ENCODE peak calls at places on chromosomes 12 and 14, in six cellular contexts. N is stomach, V is heart left ventricle, K is A549, H is Peyer's patch, I is ovary. A is an unnamed sample. For H3K4me1, the result is how much of the 10 kb centered on the place peaks cover.

GRCh38 chr14:52852810-52853521 is 61.6 kb upstream of the GNPNAT1 start:
- DNase-seq in N (no peak), V (no peak), K (no peak), H (no peak), I (no peak), A (no peak)

GRCh38 chr12:98344630-98345029 is 170.8 kb upstream of the TMPO start:
- DNase-seq in N (no peak), V (no peak), K (no peak), H (no peak), I (no peak), A (no peak)

GRCh38 chr12:100026241-100026640 is 41.5 kb upstream of the ANKS1B start:
- DNase-seq in N (no peak), V (no peak), K (no peak), H (no peak), I (no peak), A (no peak)

GRCh38 chr12:6358886-6359285 is 16.5 kb downstream of the SCNN1A start:
- DNase-seq in N (no peak), V (no peak), K (no peak), H (no peak), I (no peak), A (no peak)

GRCh38 chr14:74582910-74583581 is 29.0 kb downstream of the LTBP2 start:
- DNase-seq in N (peak), V (peak), K (no peak), H (no peak), I (peak), A (peak)

GRCh38 chr12:6792522-6793201 is 3.3 kb downstream of the CD4 start:
- DNase-seq in N (no peak), V (peak), K (no peak), H (no peak), I (no peak), A (peak)

GRCh38 chr12:64103821-64104220 is 118.3 kb downstream of the KICS2 start:
- DNase-seq in N (no peak), V (no peak), K (no peak), H (no peak), I (no peak), A (no peak)

GRCh38 chr12:76085159-76085868 is 829 bp upstream of the NAP1L1 start:
- DNase-seq in N (no peak), V (no peak), K (no peak), H (peak), I (no peak), A (no peak)

GRCh38 chr14:93086441-93087055 is 29.2 kb downstream of the ITPK1 start:
- DNase-seq in N (no peak), V (peak), K (no peak), H (no peak), I (no peak), A (no peak)

GRCh38 chr12:106883421-106883820 is 72.3 kb upstream of the TMEM263 start:
- DNase-seq in N (no peak), V (no peak), K (no peak), H (no peak), I (no peak), A (no peak)

GRCh38 chr12:28121433-28121832 is 68.8 kb upstream of the CCDC91 start:
- DNase-seq in N (no peak), V (no peak), K (no peak), H (no peak), I (no peak), A (no peak)

GRCh38 chr12:13135336-13136178 is 32.1 kb upstream of the GSG1 start:
- DNase-seq in N (peak), V (no peak), K (no peak), H (no peak), I (peak), A (peak)

GRCh38 chr12:85179680-85180300 is 100.2 kb upstream of the ALX1 start:
- DNase-seq in N (no peak), V (no peak), K (no peak), H (no peak), I (no peak), A (no peak)

GRCh38 chr14:75577090-75577489 is 1.3 kb upstream of the FLVCR2 start:
- DNase-seq in N (no peak), V (no peak), K (no peak), H (no peak), I (no peak), A (no peak)

GRCh38 chr12:83634726-83635267 is 948.1 kb downstream of the TMTC2 start:
- DNase-seq in N (no peak), V (no peak), K (no peak), H (no peak), I (no peak), A (no peak)

GRCh38 chr12:107091989-107092641 is 1.2 kb downstream of the CRY1 start:
- DNase-seq in N (no peak), V (no peak), K (peak), H (no peak), I (no peak), A (no peak)

GRCh38 chr12:2397356-2398045 is 344.7 kb downstream of the CACNA1C start:
- DNase-seq in N (no peak), V (peak), K (no peak), H (no peak), I (no peak), A (no peak)

GRCh38 chr14:90534091-90534837 is 137.4 kb downstream of the CALM1 start:
- DNase-seq in N (no peak), V (no peak), K (no peak), H (no peak), I (peak), A (no peak)

GRCh38 chr14:101077511-101078074 is 174.1 kb upstream of the RTL1 start:
- DNase-seq in N (peak), V (no peak), K (no peak), H (no peak), I (peak), A (peak)

GRCh38 chr14:72599579-72600470 is 294.1 kb downstream of the DPF3 start:
- DNase-seq in N (no peak), V (no peak), K (no peak), H (no peak), I (no peak), A (no peak)

GRCh38 chr14:78029471-78030372 is 140.5 kb upstream of the NRXN3 start:
- DNase-seq in N (no peak), V (no peak), K (no peak), H (no peak), I (no peak), A (no peak)

GRCh38 chr14:88154321-88154720 is 149.4 kb downstream of the GPR65 start:
- DNase-seq in N (no peak), V (no peak), K (no peak), H (no peak), I (no peak), A (no peak)

GRCh38 chr12:57604454-57605307 is at the start of gene DTX3:
- DNase-seq in N (no peak), V (peak), K (peak), H (peak), I (peak), A (peak)

GRCh38 chr14:50335389-50335788 is 23.3 kb downstream of the DMAC2L start:
- DNase-seq in N (no peak), V (peak), K (no peak), H (no peak), I (peak), A (no peak)

GRCh38 chr14:61178226-61179060 is 102.7 kb downstream of the TMEM30B start:
- DNase-seq in N (no peak), V (no peak), K (peak), H (no peak), I (no peak), A (no peak)

GRCh38 chr14:73576391-73576790 is 7.4 kb downstream of the ACOT2 start:
- DNase-seq in N (no peak), V (no peak), K (no peak), H (no peak), I (no peak), A (no peak)

GRCh38 chr14:63918411-63918810 is 65.6 kb downstream of the SYNE2 start:
- DNase-seq in N (no peak), V (no peak), K (no peak), H (no peak), I (no peak), A (no peak)

GRCh38 chr12:86376052-86376451 is 119.9 kb upstream of the MGAT4C start:
- DNase-seq in N (no peak), V (peak), K (no peak), H (no peak), I (no peak), A (no peak)

GRCh38 chr14:60093088-60093487 is 1.4 kb downstream of the PCNX4 start:
- DNase-seq in N (no peak), V (no peak), K (no peak), H (no peak), I (no peak), A (no peak)
- H3K27ac ChIP-seq in N (peak), V (peak), K (peak), H (peak), I (peak), A (peak)

GRCh38 chr14:104688755-104689619 is at the start of gene INF2:
- DNase-seq in N (peak), V (peak), K (peak), H (peak), I (peak), A (peak)
- H3K4me1 ChIP-seq in N (half or more), V (half or more), K (half or more), H (under half), I (under half), A (half or more)

GRCh38 chr12:118053071-118053985 is 7.7 kb downstream of the WSB2 start:
- DNase-seq in N (no peak), V (no peak), K (no peak), H (no peak), I (no peak), A (no peak)
- TF ChIP-seq POLR2A in N (no peak), V (no peak), K (no peak), H (no peak), I (no peak), A (no peak)

GRCh38 chr14:70641548-70642312 is at the start of gene TTC9:
- DNase-seq in N (peak), V (no peak), K (peak), H (no peak), I (peak), A (peak)
- H3K27ac ChIP-seq in N (peak), V (peak), K (peak), H (peak), I (no peak), A (peak)

GRCh38 chr14:38400751-38401150 is 144.9 kb upstream of the CLEC14A start:
- DNase-seq in N (no peak), V (no peak), K (no peak), H (no peak), I (no peak), A (no peak)

GRCh38 chr14:38404100-38404541 is 148.2 kb upstream of the CLEC14A start:
- DNase-seq in N (no peak), V (no peak), K (no peak), H (no peak), I (no peak), A (no peak)

GRCh38 chr14:38409081-38409705 is 153.3 kb upstream of the CLEC14A start:
- DNase-seq in N (no peak), V (no peak), K (no peak), H (no peak), I (no peak), A (no peak)

GRCh38 chr14:38404616-38405015 is 148.7 kb upstream of the CLEC14A start:
- DNase-seq in N (no peak), V (no peak), K (no peak), H (no peak), I (no peak), A (no peak)

GRCh38 chr14:38405851-38406630 is 150.1 kb upstream of the CLEC14A start:
- DNase-seq in N (no peak), V (peak), K (no peak), H (no peak), I (no peak), A (no peak)
- H3K4me1 ChIP-seq in N (under half), V (under half), K (under half), H (under half), I (under half), A (under half)

GRCh38 chr14:24189059-24189375 is 401 bp upstream of the IPO4 start:
- DNase-seq in N (no peak), V (no peak), K (no peak), H (no peak), I (no peak), A (no peak)

GRCh38 chr14:24187538-24187915 is 1.1 kb downstream of the IPO4 start:
- DNase-seq in N (no peak), V (no peak), K (no peak), H (no peak), I (no peak), A (no peak)

GRCh38 chr14:24186831-24187537 is 1.6 kb downstream of the IPO4 start:
- DNase-seq in N (no peak), V (no peak), K (no peak), H (no peak), I (no peak), A (no peak)

GRCh38 chr14:24189460-24189859 is 844 bp upstream of the IPO4 start:
- DNase-seq in N (no peak), V (no peak), K (no peak), H (no peak), I (no peak), A (no peak)

GRCh38 chr14:24188251-24189058 is at the start of gene IPO4:
- DNase-seq in N (peak), V (peak), K (peak), H (peak), I (peak), A (peak)
- TF ChIP-seq POLR2A in N (no peak), V (no peak), K (peak), H (no peak), I (peak), A (peak)

GRCh38 chr14:22602011-22602410 is 3.9 kb downstream of the ABHD4 start:
- DNase-seq in N (no peak), V (no peak), K (no peak), H (no peak), I (no peak), A (no peak)
- H3K27ac ChIP-seq in N (no peak), V (no peak), K (peak), H (no peak), I (no peak), A (no peak)

DNA sequence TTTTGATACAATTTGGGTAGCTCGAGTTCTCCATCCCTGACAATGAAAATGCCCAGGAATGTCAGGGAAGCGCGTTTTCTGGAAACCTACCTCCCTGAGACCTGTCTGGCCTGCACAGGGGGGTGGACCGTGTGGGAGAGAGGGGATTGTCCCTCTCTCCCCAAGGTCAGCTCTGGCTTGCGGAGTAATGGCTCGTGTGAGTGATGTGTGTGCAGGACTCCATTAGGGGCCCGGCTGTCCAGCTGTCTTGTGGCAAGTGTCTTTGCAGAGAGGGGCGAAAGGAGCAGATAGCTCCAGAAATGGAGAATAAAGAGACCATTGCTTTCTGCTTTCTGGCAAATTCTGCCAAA is 215.3 kb downstream of the CHST11 start:
- DNase-seq in N (no peak), V (no peak), K (no peak), H (no peak), I (no peak), A (no peak)
- H3K4me1 ChIP-seq in N (half or more), V (half or more), K (half or more), H (under half), I (under half), A (half or more)

GRCh38 chr12:38907171-38907923 is 2.0 kb upstream of the CPNE8 start:
- DNase-seq in N (no peak), V (no peak), K (no peak), H (no peak), I (no peak), A (no peak)

GRCh38 chr12:38903596-38903995 is 1.8 kb downstream of the CPNE8 start:
- DNase-seq in N (no peak), V (no peak), K (no peak), H (no peak), I (no peak), A (no peak)

GRCh38 chr12:38905480-38906351 is at the start of gene CPNE8:
- DNase-seq in N (peak), V (peak), K (peak), H (peak), I (peak), A (peak)

GRCh38 chr12:38906482-38907170 is 1.2 kb upstream of the CPNE8 start:
- DNase-seq in N (peak), V (peak), K (peak), H (peak), I (peak), A (peak)

DNA sequence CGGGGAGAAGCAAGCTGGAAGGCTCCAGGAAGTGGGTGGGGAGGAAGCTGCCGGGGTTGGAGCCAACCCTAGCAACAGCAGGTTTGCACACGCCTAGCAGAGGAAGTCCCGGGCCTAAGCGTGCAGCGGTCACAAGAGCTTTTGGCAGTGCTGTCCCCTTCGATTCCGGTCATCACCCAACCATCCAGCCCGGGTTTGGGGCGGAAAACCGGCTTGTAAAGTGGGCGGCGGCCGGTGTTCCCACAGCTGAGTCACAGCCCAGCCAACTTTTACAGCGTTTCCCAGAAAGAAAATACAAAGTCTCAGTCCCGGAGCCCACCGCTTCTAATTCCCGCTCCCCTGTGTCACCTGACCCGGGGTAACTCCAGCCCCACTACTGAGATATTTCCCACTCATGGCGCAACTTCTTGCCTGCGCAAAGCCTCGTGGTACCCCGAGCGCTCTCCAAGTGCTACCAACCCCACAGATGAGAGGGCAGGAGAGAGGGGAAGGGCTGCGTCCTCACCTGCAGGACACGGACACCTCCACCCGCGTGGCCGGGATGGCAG is 385 bp downstream of the CPNE8 start:
- DNase-seq in N (peak), V (peak), K (peak), H (peak), I (peak), A (peak)
- TF ChIP-seq POLR2A in N (no peak), V (no peak), K (peak), H (no peak), I (no peak), A (no peak)

DNA sequence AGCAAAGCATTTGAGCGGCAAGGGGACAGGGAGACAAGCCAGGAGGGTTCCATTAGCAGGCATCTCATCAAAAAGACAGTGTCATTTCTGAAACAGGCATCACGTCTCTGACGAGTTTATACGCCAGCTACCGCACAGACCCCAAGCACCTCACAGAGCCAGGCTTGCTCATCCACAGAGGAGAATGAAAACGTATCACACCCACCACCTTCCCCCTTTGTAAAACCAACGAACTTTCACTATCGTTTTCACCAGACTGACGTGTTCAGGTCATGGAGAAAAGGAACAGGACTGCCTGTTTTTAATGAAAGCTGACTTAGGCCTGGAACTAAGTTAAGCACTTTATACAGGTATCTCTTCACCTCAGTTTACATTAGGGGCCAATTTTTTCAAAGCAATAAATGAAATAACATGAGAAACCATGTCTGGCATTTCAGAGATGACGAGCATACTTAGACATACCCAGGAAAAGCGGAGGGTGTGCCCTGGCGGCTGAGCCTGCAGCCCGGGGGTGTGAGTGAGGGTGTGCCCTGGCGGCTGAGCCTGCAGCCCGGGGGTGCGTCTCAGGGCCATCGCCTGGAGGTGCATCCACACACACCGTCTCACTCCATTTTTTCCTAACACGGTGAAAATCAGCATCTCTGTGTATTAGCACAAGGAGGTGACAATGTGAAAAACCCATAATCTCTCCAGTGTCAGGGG is 41.9 kb downstream of the STX2 start:
- DNase-seq in N (no peak), V (no peak), K (no peak), H (no peak), I (no peak), A (peak)
- H3K27ac ChIP-seq in N (no peak), V (no peak), K (no peak), H (no peak), I (no peak), A (peak)

A was measured in spleen.